ENCODE peak calls at places on chromosomes 11 and 22, in ten cellular contexts. N, J, M, I, W, F, L, V, R and A are unnamed samples.

GRCh38 chr22:35310556-35311550 is 11.2 kb downstream of the TOM1 start:
- DNase-seq in M (no peak), V (peak), F (no peak), W (no peak), J (no peak), I (no peak), N (peak), L (no peak), R (no peak), A (peak)

GRCh38 chr22:19902245-19902699 is 39.3 kb upstream of the COMT start:
- DNase-seq in L (no peak), I (no peak), V (no peak), R (no peak), F (no peak), N (no peak), W (no peak), J (no peak), M (no peak), A (no peak)

GRCh38 chr11:134633276-134633675 is 221.2 kb upstream of the B3GAT1 start:
- DNase-seq in W (no peak), J (no peak), L (no peak), R (no peak), F (peak), V (no peak), M (no peak), N (no peak), I (no peak), A (no peak)

GRCh38 chr11:3735827-3736226 is 61.5 kb downstream of the NUP98 start:
- DNase-seq in W (no peak), M (no peak), V (no peak), N (no peak), I (peak), J (no peak), F (no peak), L (no peak), R (no peak), A (no peak)

GRCh38 chr11:123122341-123122740 is 60.4 kb upstream of the HSPA8 start:
- DNase-seq in F (no peak), I (no peak), V (peak), R (no peak), N (no peak), W (no peak), J (no peak), M (no peak), L (no peak), A (no peak)

GRCh38 chr11:10725114-10725906 is 25.7 kb upstream of the CTR9 start:
- DNase-seq in M (peak), F (no peak), J (peak), N (no peak), V (no peak), L (peak), W (no peak), I (no peak), R (no peak), A (no peak)

GRCh38 chr22:24370426-24370825 is 57.0 kb upstream of the ADORA2A start:
- DNase-seq in N (no peak), M (no peak), W (no peak), J (no peak), R (no peak), I (no peak), L (no peak), F (no peak), V (no peak), A (no peak)

GRCh38 chr11:47477323-47477722 is 28.4 kb upstream of the RAPSN start:
- DNase-seq in F (no peak), J (peak), I (no peak), W (no peak), R (no peak), L (peak), M (no peak), V (no peak), N (no peak), A (no peak)

GRCh38 chr11:77374611-77375031 is 73.1 kb upstream of the GDPD4 start:
- DNase-seq in W (no peak), N (no peak), M (no peak), I (no peak), J (no peak), R (no peak), V (no peak), L (no peak), F (no peak), A (no peak)

GRCh38 chr11:126544311-126545056 is 189.0 kb downstream of the ST3GAL4 start:
- DNase-seq in W (peak), L (no peak), V (no peak), I (peak), F (no peak), R (peak), N (no peak), M (no peak), J (no peak), A (peak)

GRCh38 chr11:70398834-70399680 is 728 bp downstream of the CTTN start:
- DNase-seq in I (no peak), J (peak), M (no peak), W (peak), N (no peak), V (no peak), F (no peak), L (peak), R (no peak), A (peak)

GRCh38 chr22:25134028-25134427 is 65.6 kb upstream of the CRYBB3 start:
- DNase-seq in M (no peak), I (no peak), W (no peak), F (no peak), V (no peak), R (no peak), N (no peak), L (peak), J (no peak), A (no peak)

GRCh38 chr11:15826826-15827225 is 529.5 kb downstream of the SOX6 start:
- DNase-seq in I (peak), J (peak), F (no peak), W (peak), M (no peak), R (peak), V (peak), L (peak), N (no peak), A (peak)

GRCh38 chr11:134742228-134742612 is 330.2 kb upstream of the B3GAT1 start:
- DNase-seq in F (peak), L (no peak), M (no peak), J (no peak), N (no peak), I (no peak), V (peak), R (no peak), W (peak), A (no peak)

GRCh38 chr11:73866095-73866579 is 10.5 kb downstream of the COA4 start:
- DNase-seq in M (no peak), N (no peak), V (no peak), I (no peak), W (no peak), R (no peak), J (no peak), F (no peak), L (no peak), A (no peak)

GRCh38 chr22:44362249-44363040 is 49.7 kb upstream of the SHISAL1 start:
- DNase-seq in R (no peak), V (no peak), I (no peak), M (no peak), F (no peak), N (no peak), J (no peak), L (no peak), W (no peak), A (no peak)

GRCh38 chr11:112212290-112212689 is 13.9 kb upstream of the PTS start:
- DNase-seq in F (no peak), I (no peak), W (no peak), L (no peak), V (no peak), N (no peak), M (no peak), J (no peak), R (no peak), A (no peak)

GRCh38 chr11:116046127-116046526 is 541.9 kb upstream of the CADM1 start:
- DNase-seq in L (no peak), V (no peak), W (no peak), M (no peak), I (no peak), F (no peak), R (no peak), J (no peak), N (no peak), A (no peak)

GRCh38 chr11:60887531-60887930 is 18.9 kb downstream of the PRPF19 start:
- DNase-seq in R (peak), W (peak), N (no peak), I (peak), M (no peak), L (no peak), F (peak), J (peak), V (peak), A (peak)

GRCh38 chr11:116112031-116112935 is 608.1 kb upstream of the CADM1 start:
- DNase-seq in I (no peak), J (no peak), V (no peak), N (no peak), M (no peak), R (no peak), F (peak), L (no peak), W (no peak), A (no peak)

GRCh38 chr22:20808844-20809243 is 34.9 kb downstream of the SERPIND1 start:
- DNase-seq in W (no peak), V (no peak), I (no peak), F (no peak), M (no peak), R (no peak), N (no peak), J (no peak), L (no peak), A (no peak)

GRCh38 chr11:62122076-62122475 is 1.7 kb upstream of the INCENP start:
- DNase-seq in F (no peak), V (no peak), R (no peak), I (peak), W (peak), J (no peak), M (no peak), L (no peak), N (no peak), A (peak)

GRCh38 chr11:94706211-94706610 is 61.9 kb upstream of the AMOTL1 start:
- DNase-seq in R (no peak), W (no peak), N (no peak), F (no peak), J (no peak), I (peak), L (peak), M (no peak), V (no peak), A (no peak)

GRCh38 chr22:22463855-22464540 is 44.5 kb downstream of the ZNF280B start:
- DNase-seq in W (peak), L (peak), V (peak), M (peak), N (peak), I (peak), J (peak), F (no peak), R (peak), A (peak)

GRCh38 chr11:21866781-21867180 is 326.1 kb upstream of the ANO5 start:
- DNase-seq in R (no peak), I (no peak), N (no peak), V (no peak), W (no peak), L (no peak), F (no peak), M (no peak), J (no peak), A (no peak)

GRCh38 chr11:130999992-131000770 is 83.9 kb upstream of the SNX19 start:
- DNase-seq in V (peak), I (peak), W (no peak), R (no peak), M (no peak), L (peak), N (no peak), F (no peak), J (no peak), A (no peak)

GRCh38 chr11:26914968-26915367 is 78.9 kb upstream of the FIBIN start:
- DNase-seq in J (no peak), F (no peak), I (peak), W (no peak), L (no peak), V (no peak), N (no peak), R (no peak), M (no peak), A (peak)

GRCh38 chr11:65726660-65727059 is 6.1 kb upstream of the RNASEH2C start:
- DNase-seq in V (no peak), F (no peak), M (no peak), N (no peak), W (no peak), L (no peak), R (no peak), J (no peak), I (peak), A (peak)

GRCh38 chr11:69173326-69173725 is 17.6 kb downstream of the SMIM38 start:
- DNase-seq in J (no peak), V (no peak), R (no peak), N (no peak), L (no peak), F (no peak), M (no peak), W (no peak), I (no peak), A (no peak)

GRCh38 chr11:11296434-11296833 is 56.6 kb downstream of the CSNK2A3 start:
- DNase-seq in L (no peak), M (no peak), J (no peak), R (no peak), F (no peak), W (peak), V (no peak), I (peak), N (no peak), A (no peak)

GRCh38 chr11:112776834-112777793 is 184.1 kb upstream of the NCAM1 start:
- DNase-seq in I (peak), R (no peak), J (no peak), V (no peak), N (no peak), F (no peak), L (no peak), W (peak), M (no peak), A (peak)

GRCh38 chr11:124882339-124883071 is 15.2 kb downstream of the ROBO4 start:
- DNase-seq in F (peak), J (no peak), N (no peak), R (no peak), V (peak), M (no peak), L (no peak), I (no peak), W (no peak), A (no peak)

GRCh38 chr11:44015624-44016007 is 32.2 kb upstream of the ACCSL start:
- DNase-seq in V (no peak), F (no peak), W (no peak), J (no peak), R (no peak), L (no peak), I (no peak), N (no peak), M (no peak), A (no peak)

GRCh38 chr11:85281550-85281949 is 345.6 kb downstream of the DLG2 start:
- DNase-seq in N (no peak), J (no peak), R (no peak), L (no peak), W (no peak), I (no peak), V (no peak), F (no peak), M (no peak), A (no peak)

GRCh38 chr11:124894606-124895430 is 2.8 kb downstream of the ROBO4 start:
- DNase-seq in F (peak), J (no peak), L (no peak), I (no peak), R (no peak), V (no peak), N (no peak), W (no peak), M (no peak), A (no peak)

GRCh38 chr11:117934526-117935307 is 5.5 kb upstream of the TMPRSS13 start:
- DNase-seq in W (no peak), I (no peak), L (no peak), N (no peak), J (no peak), M (no peak), R (no peak), V (peak), F (peak), A (no peak)

GRCh38 chr11:31805629-31806185 is 5.4 kb downstream of the PAX6 start:
- DNase-seq in F (peak), M (no peak), V (no peak), I (peak), R (no peak), J (peak), W (no peak), L (no peak), N (no peak), A (peak)

GRCh38 chr11:1746956-1747752 is 3.2 kb downstream of the IFITM10 start:
- DNase-seq in I (no peak), W (no peak), L (no peak), V (peak), J (no peak), F (peak), N (peak), M (no peak), R (no peak), A (peak)

GRCh38 chr11:20443596-20443995 is 56.1 kb downstream of the PRMT3 start:
- DNase-seq in W (peak), J (no peak), M (no peak), L (no peak), N (no peak), R (no peak), V (no peak), F (no peak), I (peak), A (peak)